ENCODE peak calls at places on chromosomes 1 and 21, in nine cellular contexts. W, S, E, O, P, D, N, J and Y are unnamed samples. For H3K9me3 and H3K36me3, the result is how much of the 10 kb centered on the place peaks cover.

GRCh38 chr1:85544689-85545203 is 35.8 kb upstream of the CCN1 start:
- DNase-seq in W (no peak), S (no peak), E (peak), O (no peak), P (no peak), D (no peak), N (no peak), J (no peak), Y (peak)

GRCh38 chr1:25640646-25641328 is 24.2 kb downstream of the MAN1C1 start:
- DNase-seq in W (no peak), S (no peak), E (no peak), O (no peak), P (no peak), D (no peak), N (no peak), J (no peak), Y (no peak)

GRCh38 chr1:48048064-48048463 is 50.9 kb upstream of the TRABD2B start:
- DNase-seq in W (no peak), S (no peak), E (peak), O (peak), P (no peak), D (no peak), N (no peak), J (no peak), Y (no peak)

GRCh38 chr1:9882945-9883303 is 27.1 kb downstream of the CTNNBIP1 start:
- DNase-seq in W (no peak), S (no peak), E (no peak), O (no peak), P (no peak), D (no peak), N (no peak), J (no peak), Y (no peak)

GRCh38 chr1:201903135-201903534 is 14.4 kb downstream of the SHISA4 start:
- DNase-seq in W (no peak), S (no peak), E (peak), O (peak), P (no peak), D (no peak), N (no peak), J (no peak), Y (no peak)

GRCh38 chr1:97691325-97691724 is 229.5 kb downstream of the DPYD start:
- DNase-seq in W (no peak), S (no peak), E (no peak), O (no peak), P (no peak), D (no peak), N (no peak), J (no peak), Y (no peak)

GRCh38 chr1:92826792-92827191 is 5.0 kb upstream of the RPL5 start:
- DNase-seq in W (no peak), S (no peak), E (no peak), O (peak), P (no peak), D (no peak), N (no peak), J (no peak), Y (peak)

GRCh38 chr21:45618846-45619485 is 24.6 kb upstream of the PCBP3 start:
- DNase-seq in W (peak), S (no peak), E (peak), O (peak), P (no peak), D (no peak), N (no peak), J (no peak), Y (no peak)

GRCh38 chr1:77438239-77438913 is 156.6 kb downstream of the AK5 start:
- DNase-seq in W (no peak), S (no peak), E (peak), O (peak), P (no peak), D (no peak), N (no peak), J (no peak), Y (no peak)

GRCh38 chr1:20472860-20473711 is 12.9 kb downstream of the CAMK2N1 start:
- DNase-seq in W (no peak), S (no peak), E (peak), O (no peak), P (no peak), D (peak), N (no peak), J (no peak), Y (peak)

GRCh38 chr1:114696810-114697209 is 1.5 kb upstream of the AMPD1 start:
- DNase-seq in W (no peak), S (no peak), E (no peak), O (no peak), P (no peak), D (no peak), N (no peak), J (no peak), Y (no peak)

GRCh38 chr1:53686371-53687267 is 52.3 kb downstream of the GLIS1 start:
- DNase-seq in W (no peak), S (no peak), E (peak), O (peak), P (no peak), D (no peak), N (no peak), J (no peak), Y (no peak)

GRCh38 chr1:67052741-67053534 is 1.0 kb downstream of the SLC35D1 start:
- DNase-seq in W (peak), S (peak), E (peak), O (peak), P (peak), D (peak), N (no peak), J (peak), Y (peak)

GRCh38 chr1:47569681-47570470 is 132.0 kb downstream of the FOXD2 start:
- DNase-seq in W (peak), S (no peak), E (peak), O (peak), P (no peak), D (no peak), N (peak), J (no peak), Y (peak)

GRCh38 chr1:213110349-213111300 is 59.6 kb downstream of the RPS6KC1 start:
- DNase-seq in W (no peak), S (no peak), E (no peak), O (no peak), P (no peak), D (no peak), N (no peak), J (no peak), Y (peak)

GRCh38 chr1:25821630-25822091 is 1.9 kb downstream of the MTFR1L start:
- DNase-seq in W (peak), S (no peak), E (peak), O (peak), P (no peak), D (no peak), N (no peak), J (no peak), Y (no peak)

GRCh38 chr1:41496080-41497055 is 11.9 kb upstream of the EDN2 start:
- DNase-seq in W (peak), S (no peak), E (peak), O (peak), P (peak), D (peak), N (peak), J (no peak), Y (peak)

GRCh38 chr1:235366286-235366685 is 941 bp upstream of the TBCE start:
- DNase-seq in W (no peak), S (no peak), E (no peak), O (no peak), P (no peak), D (no peak), N (no peak), J (no peak), Y (no peak)

GRCh38 chr1:50603274-50604271 is 180.3 kb upstream of the DMRTA2 start:
- DNase-seq in W (no peak), S (no peak), E (peak), O (peak), P (no peak), D (no peak), N (no peak), J (no peak), Y (peak)

GRCh38 chr1:16073490-16074104 is at the start of gene FAM131C:
- DNase-seq in W (no peak), S (peak), E (no peak), O (peak), P (peak), D (no peak), N (no peak), J (peak), Y (peak)

GRCh38 chr1:181504294-181505115 is 21.2 kb downstream of the CACNA1E start:
- DNase-seq in W (no peak), S (no peak), E (no peak), O (no peak), P (no peak), D (no peak), N (no peak), J (no peak), Y (peak)

GRCh38 chr1:51234721-51235425 is 1.2 kb upstream of the RNF11 start:
- DNase-seq in W (peak), S (no peak), E (peak), O (peak), P (peak), D (no peak), N (peak), J (peak), Y (peak)

DNA sequence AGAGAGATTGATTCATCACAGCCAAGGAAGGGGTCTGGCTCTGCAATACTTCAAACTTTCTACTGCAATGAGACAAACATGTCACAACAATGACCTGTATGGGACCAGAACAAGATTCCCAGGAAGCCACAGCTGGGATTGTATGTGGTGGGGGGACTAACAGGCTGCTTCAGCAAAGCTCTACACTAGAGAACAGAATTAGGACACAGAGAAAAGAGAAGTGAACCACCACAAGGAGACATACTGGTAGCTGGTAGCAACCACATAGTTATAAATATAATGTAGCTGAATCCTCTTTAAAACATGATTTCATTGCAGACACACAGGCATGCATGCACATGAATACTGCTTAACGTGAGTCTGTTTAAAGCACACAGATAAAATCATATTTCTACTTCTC is 3.5 kb upstream of the ILDR2 start:
- DNase-seq in W (no peak), S (no peak), E (no peak), O (no peak), P (no peak), D (no peak), N (no peak), J (no peak), Y (no peak)
- H3K4me3 ChIP-seq in W (no peak), S (no peak), E (no peak), O (no peak), P (no peak), D (no peak), N (no peak), J (no peak), Y (no peak)

GRCh38 chr1:231926340-231926739 is 299.8 kb downstream of the DISC1 start:
- DNase-seq in W (no peak), S (no peak), E (no peak), O (no peak), P (no peak), D (no peak), N (no peak), J (no peak), Y (no peak)
- H3K9me3 ChIP-seq in W (under half), S (under half), E (under half), O (under half), P (under half), D (under half), N (under half), J (under half), Y (under half)

DNA sequence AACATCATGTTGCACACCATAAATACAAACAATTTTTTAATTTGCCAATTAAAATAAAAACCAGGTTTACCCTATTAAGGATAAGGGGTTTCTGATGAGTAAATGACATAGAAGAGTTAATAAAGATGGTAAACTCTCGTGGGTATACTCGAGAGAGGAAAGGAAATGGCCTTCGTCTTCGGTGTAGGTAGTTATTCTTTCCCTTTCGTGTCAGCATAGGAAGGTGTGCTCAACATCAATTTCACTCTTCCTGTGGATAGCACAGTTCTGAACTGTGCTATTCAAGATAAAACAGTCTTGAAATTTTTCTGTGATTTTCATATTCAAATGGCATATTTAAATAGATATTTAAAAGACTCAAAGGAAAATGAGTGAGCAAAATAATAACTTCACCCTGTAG is 98.2 kb downstream of the RGL1 start:
- DNase-seq in W (no peak), S (no peak), E (no peak), O (no peak), P (no peak), D (no peak), N (no peak), J (no peak), Y (no peak)
- H3K36me3 ChIP-seq in W (half or more), S (under half), E (under half), O (under half), P (under half), D (half or more), N (under half), J (under half), Y (under half)

DNA sequence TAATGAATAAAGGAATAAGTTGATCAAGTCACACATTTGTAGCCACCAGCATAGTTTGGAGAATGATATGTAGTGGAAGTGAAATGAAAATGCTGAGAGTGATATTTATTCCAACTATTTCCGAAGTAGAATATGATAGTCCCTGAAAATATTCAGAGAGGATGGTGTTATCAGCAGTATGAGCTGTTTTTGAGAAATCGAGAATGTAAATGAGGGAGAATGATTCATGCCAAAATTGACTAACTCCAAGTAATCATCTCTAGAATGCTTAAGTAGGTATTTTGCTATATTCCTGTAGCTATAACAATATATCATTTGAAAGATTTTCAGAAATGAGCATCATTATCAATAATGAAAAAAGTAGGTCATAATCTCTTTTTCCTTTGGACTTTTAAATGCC is 178.9 kb downstream of the PDE4B start:
- DNase-seq in W (no peak), S (no peak), E (no peak), O (no peak), P (no peak), D (no peak), N (no peak), J (no peak), Y (no peak)
- H3K4me3 ChIP-seq in W (no peak), S (no peak), E (no peak), O (no peak), P (no peak), D (no peak), N (no peak), J (no peak), Y (no peak)

GRCh38 chr1:94165843-94166242 is 44.9 kb upstream of the ABCA4 start:
- DNase-seq in W (no peak), S (no peak), E (no peak), O (no peak), P (no peak), D (no peak), N (no peak), J (no peak), Y (no peak)
- H3K9me3 ChIP-seq in W (under half), S (under half), E (under half), O (under half), P (under half), D (under half), N (under half), J (under half), Y (under half)

GRCh38 chr1:30874176-30874575 is 34.4 kb downstream of the SDC3 start:
- DNase-seq in W (no peak), S (no peak), E (no peak), O (no peak), P (no peak), D (no peak), N (no peak), J (no peak), Y (no peak)

GRCh38 chr1:30870656-30871055 is 37.9 kb downstream of the SDC3 start:
- DNase-seq in W (no peak), S (no peak), E (no peak), O (no peak), P (no peak), D (no peak), N (no peak), J (no peak), Y (no peak)

GRCh38 chr1:30871276-30871871 is 37.2 kb downstream of the SDC3 start:
- DNase-seq in W (no peak), S (no peak), E (no peak), O (no peak), P (no peak), D (no peak), N (no peak), J (no peak), Y (no peak)

GRCh38 chr1:30872033-30872947 is 36.3 kb downstream of the SDC3 start:
- DNase-seq in W (no peak), S (no peak), E (no peak), O (peak), P (no peak), D (no peak), N (no peak), J (no peak), Y (no peak)

GRCh38 chr1:30872948-30873263 is 35.7 kb downstream of the SDC3 start:
- DNase-seq in W (no peak), S (no peak), E (no peak), O (no peak), P (no peak), D (no peak), N (no peak), J (no peak), Y (peak)
- H3K36me3 ChIP-seq in W (under half), S (under half), E (under half), O (under half), P (under half), D (half or more), N (under half), J (under half), Y (half or more)

DNA sequence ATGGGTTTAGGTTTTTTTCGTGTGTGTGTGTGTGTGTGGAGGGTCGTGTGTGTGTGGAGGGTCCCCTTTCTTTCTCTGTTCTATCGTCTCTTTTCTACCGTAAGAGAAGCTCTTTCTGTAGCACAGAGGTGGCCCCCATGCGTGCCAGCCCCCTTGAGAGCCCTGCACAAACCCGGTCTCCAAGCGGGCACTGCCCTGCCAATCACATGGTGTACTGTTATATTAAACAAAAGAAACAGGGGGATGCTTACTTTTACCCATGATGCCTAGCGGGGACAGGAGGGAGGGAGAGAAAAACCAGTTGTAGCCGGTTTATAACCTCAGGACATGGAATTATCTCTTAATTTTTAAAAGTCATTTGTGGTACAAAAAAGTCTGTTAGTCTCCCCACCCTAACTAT is 41.0 kb downstream of the GATAD2B start:
- DNase-seq in W (no peak), S (no peak), E (peak), O (no peak), P (no peak), D (no peak), N (peak), J (no peak), Y (peak)
- H3K4me3 ChIP-seq in W (no peak), S (no peak), E (peak), O (no peak), P (no peak), D (no peak), N (no peak), J (no peak), Y (peak)

GRCh38 chr1:247964933-247965332 is at the start of gene OR2AK2:
- DNase-seq in W (no peak), S (no peak), E (no peak), O (no peak), P (no peak), D (no peak), N (no peak), J (no peak), Y (no peak)
- H3K9me3 ChIP-seq in W (under half), S (under half), E (under half), O (under half), P (under half), D (under half), N (under half), J (under half), Y (under half)

DNA sequence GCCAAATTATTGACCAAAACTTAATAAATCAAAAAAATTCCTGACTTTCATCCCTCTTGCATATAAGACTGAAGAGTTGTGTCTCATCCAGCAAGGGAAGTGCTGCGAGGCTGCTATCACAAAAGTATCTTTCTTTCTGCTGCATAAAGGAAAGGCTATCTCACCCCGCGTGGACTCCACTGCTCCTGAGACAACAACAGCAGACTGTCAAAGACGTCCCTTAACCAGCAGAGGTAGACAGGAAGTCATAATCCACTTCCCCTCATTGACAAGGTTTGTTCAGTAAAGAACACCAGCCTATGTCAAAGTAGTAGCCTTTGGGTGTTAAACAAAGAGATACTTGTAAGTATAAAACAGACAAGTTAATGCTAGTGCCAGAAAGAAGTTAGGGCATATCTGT is 29.4 kb downstream of the VPS26C start:
- DNase-seq in W (no peak), S (no peak), E (no peak), O (no peak), P (no peak), D (no peak), N (no peak), J (no peak), Y (no peak)
- H3K36me3 ChIP-seq in W (half or more), S (half or more), E (under half), O (under half), P (under half), D (half or more), N (half or more), J (half or more), Y (under half)

DNA sequence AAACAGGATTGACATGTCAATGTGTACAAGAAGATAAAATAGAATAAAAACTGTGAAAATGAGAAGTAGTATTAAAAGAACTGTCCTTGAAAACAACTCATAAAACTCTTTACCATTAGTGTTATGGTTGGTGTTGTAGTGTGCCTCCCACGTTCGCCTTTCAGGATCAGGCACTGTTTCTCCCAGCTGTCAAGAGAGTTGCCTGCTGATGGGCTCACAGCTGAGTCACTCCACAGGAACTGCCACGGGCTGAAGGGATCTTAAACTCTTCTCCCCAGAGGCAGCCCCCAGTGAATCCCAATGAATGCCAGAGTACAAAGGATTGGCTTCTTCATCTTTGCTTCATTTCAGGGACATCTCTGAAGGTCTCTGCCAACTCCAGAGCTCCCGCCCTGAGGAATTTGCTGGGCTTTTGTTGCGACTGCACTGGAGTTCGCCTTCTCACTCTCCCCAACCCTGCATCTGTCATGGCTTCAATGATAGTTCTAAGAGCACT is 119.6 kb downstream of the ADGRL2 start:
- DNase-seq in W (no peak), S (no peak), E (peak), O (no peak), P (no peak), D (peak), N (peak), J (no peak), Y (peak)
- H3K4me3 ChIP-seq in W (no peak), S (no peak), E (no peak), O (no peak), P (no peak), D (no peak), N (no peak), J (no peak), Y (peak)